ENCODE peak calls at places on chromosomes 13 and 19, in ten cellular contexts. O is BE2C, R is transverse colon, B is fibroblast of villous mesenchyme, V is Panc1, A is left lung, Z is GM23338, Q is PC-3, M is H1, Y is prostate gland. L is an unnamed sample.

GRCh38 chr19:13428352-13428751 is 77.9 kb downstream of the CACNA1A start:
- DNase-seq in O (peak; percentile 19), R (no peak), B (peak; percentile 2), V (no peak), A (no peak), Z (peak; percentile 73), Q (peak; percentile 79), M (peak; percentile 54), Y (no peak), L (no peak)

GRCh38 chr19:42281175-42282035 is 12.4 kb downstream of the CIC start:
- DNase-seq in O (peak; percentile 70), R (peak; percentile 47), B (peak; percentile 41), V (no peak), A (no peak), Z (peak; percentile 57), Q (no peak), M (peak; percentile 73), Y (peak; percentile 78), L (peak; percentile 88)

GRCh38 chr13:67951431-67951830 is 721.3 kb upstream of the PCDH9 start:
- DNase-seq in O (no peak), R (no peak), B (no peak), V (no peak), A (no peak), Z (no peak), Q (no peak), M (no peak), Y (no peak), L (no peak)

GRCh38 chr19:5691205-5691929 is 1.3 kb downstream of the RPL36 start:
- DNase-seq in O (peak; percentile 51), R (peak; percentile 78), B (peak; percentile 48), V (no peak), A (peak; percentile 84), Z (peak; percentile 47), Q (peak; percentile 48), M (no peak), Y (peak; percentile 62), L (peak; percentile 89)

GRCh38 chr19:9885077-9885552 is 50.0 kb downstream of the PIN1 start:
- DNase-seq in O (peak; percentile 26), R (no peak), B (peak; percentile 20), V (no peak), A (no peak), Z (peak; percentile 56), Q (peak; percentile 23), M (no peak), Y (no peak), L (no peak)

GRCh38 chr13:111974065-111974640 is 92.8 kb upstream of the SOX1 start:
- DNase-seq in O (no peak), R (no peak), B (no peak), V (no peak), A (no peak), Z (no peak), Q (no peak), M (no peak), Y (no peak), L (no peak)

GRCh38 chr19:4493929-4494690 is 22.0 kb downstream of the HDGFL2 start:
- DNase-seq in O (no peak), R (no peak), B (no peak), V (no peak), A (peak; percentile 73), Z (no peak), Q (no peak), M (no peak), Y (no peak), L (no peak)

GRCh38 chr13:113915786-113916329 is 52.0 kb upstream of the GAS6 start:
- DNase-seq in O (no peak), R (no peak), B (no peak), V (no peak), A (no peak), Z (no peak), Q (no peak), M (no peak), Y (peak; percentile 2), L (no peak)

GRCh38 chr13:30718661-30719520 is 16.5 kb upstream of the ALOX5AP start:
- DNase-seq in O (no peak), R (no peak), B (peak; percentile 89), V (peak; percentile 80), A (no peak), Z (no peak), Q (peak; percentile 91), M (no peak), Y (no peak), L (no peak)

GRCh38 chr13:24081388-24081787 is 79.1 kb upstream of the SPATA13 start:
- DNase-seq in O (no peak), R (no peak), B (no peak), V (no peak), A (no peak), Z (no peak), Q (no peak), M (no peak), Y (no peak), L (no peak)

GRCh38 chr13:21006141-21007005 is 55.0 kb downstream of the LATS2 start:
- DNase-seq in O (no peak), R (no peak), B (no peak), V (no peak), A (no peak), Z (no peak), Q (no peak), M (no peak), Y (no peak), L (no peak)

GRCh38 chr13:112072531-112073244 is 5.7 kb downstream of the SOX1 start:
- DNase-seq in O (no peak), R (no peak), B (no peak), V (no peak), A (peak; percentile 70), Z (peak; percentile 92), Q (no peak), M (peak; percentile 88), Y (no peak), L (no peak)

GRCh38 chr13:101415358-101416174 is 742 bp downstream of the NALCN start:
- DNase-seq in O (no peak), R (no peak), B (no peak), V (no peak), A (peak; percentile 56), Z (peak; percentile 17), Q (no peak), M (peak; percentile 54), Y (no peak), L (no peak)

GRCh38 chr19:1884719-1885334 is 469 bp downstream of the ABHD17A start:
- DNase-seq in O (no peak), R (no peak), B (no peak), V (no peak), A (peak; percentile 84), Z (no peak), Q (no peak), M (no peak), Y (no peak), L (peak; percentile 90)

GRCh38 chr19:45322311-45322710 is 364 bp downstream of the CKM start:
- DNase-seq in O (no peak), R (no peak), B (no peak), V (no peak), A (no peak), Z (no peak), Q (no peak), M (no peak), Y (no peak), L (no peak)

GRCh38 chr13:70894258-70894657 is 786.0 kb upstream of the KLHL1 start:
- DNase-seq in O (no peak), R (no peak), B (no peak), V (no peak), A (no peak), Z (peak; percentile 22), Q (no peak), M (no peak), Y (no peak), L (no peak)

GRCh38 chr19:19224852-19225494 is 13.2 kb downstream of the NCAN start:
- DNase-seq in O (no peak), R (peak; percentile 82), B (peak; percentile 79), V (no peak), A (peak; percentile 95), Z (peak; percentile 96), Q (peak; percentile 67), M (peak; percentile 91), Y (peak; percentile 26), L (peak; percentile 94)

GRCh38 chr13:28493740-28494536 is 990 bp downstream of the FLT1 start:
- DNase-seq in O (peak; percentile 19), R (no peak), B (peak; percentile 31), V (no peak), A (peak; percentile 82), Z (peak; percentile 59), Q (no peak), M (peak; percentile 72), Y (no peak), L (peak; percentile 78)

GRCh38 chr13:28494861-28495585 is at the start of gene FLT1:
- DNase-seq in O (peak; percentile 47), R (no peak), B (peak; percentile 86), V (no peak), A (peak; percentile 89), Z (peak; percentile 93), Q (no peak), M (peak; percentile 87), Y (no peak), L (peak; percentile 85)

GRCh38 chr13:28494537-28494860 is 429 bp downstream of the FLT1 start:
- DNase-seq in O (peak; percentile 19), R (no peak), B (no peak), V (no peak), A (peak; percentile 81), Z (no peak), Q (no peak), M (no peak), Y (no peak), L (no peak)

GRCh38 chr13:28497143-28497876 is 2.4 kb upstream of the FLT1 start:
- DNase-seq in O (no peak), R (no peak), B (peak; percentile 57), V (no peak), A (no peak), Z (no peak), Q (no peak), M (no peak), Y (no peak), L (no peak)

GRCh38 chr13:28495586-28496564 is 947 bp upstream of the FLT1 start:
- DNase-seq in O (no peak), R (no peak), B (peak; percentile 65), V (no peak), A (peak; percentile 61), Z (peak; percentile 31), Q (no peak), M (peak; percentile 56), Y (no peak), L (no peak)
- H3K4me3 ChIP-seq in O (peak overlapping the region; percentile 51), R (peak overlapping the region; percentile 43), B (peak overlapping the region; percentile 93), V (peak overlapping the region; percentile 11), A (peak overlapping the region; percentile 42), Z (peak overlapping the region; percentile 87), Q (no peak overlapping the region), M (peak overlapping the region; percentile 65), Y (peak overlapping the region; percentile 36), L (peak overlapping the region; percentile 80)

GRCh38 chr13:85567909-85568308 is 231.3 kb downstream of the SLITRK6 start:
- DNase-seq in O (no peak), R (no peak), B (no peak), V (no peak), A (no peak), Z (peak; percentile 62), Q (no peak), M (no peak), Y (no peak), L (no peak)
- TF ChIP-seq CTCF in O (no peak), R (no peak), B (no peak), V (no peak), A (no peak), Z (no peak), Q (no peak), M (no peak), Y (no peak), L (no peak)

GRCh38 chr13:43783820-43784219 is 3.0 kb downstream of the ENOX1 start:
- DNase-seq in O (peak; percentile 50), R (no peak), B (peak; percentile 23), V (no peak), A (no peak), Z (peak; percentile 66), Q (peak; percentile 42), M (no peak), Y (no peak), L (no peak)
- H3K4me3 ChIP-seq in O (no peak overlapping the region), R (no peak overlapping the region), B (no peak overlapping the region), V (no peak overlapping the region), A (no peak overlapping the region), Z (no peak overlapping the region), Q (no peak overlapping the region), M (no peak overlapping the region), Y (no peak overlapping the region), L (no peak overlapping the region)

GRCh38 chr13:39406688-39407087 is 196.3 kb downstream of the LHFPL6 start:
- DNase-seq in O (no peak), R (no peak), B (no peak), V (no peak), A (no peak), Z (peak; percentile 61), Q (peak; percentile 40), M (no peak), Y (no peak), L (no peak)
- TF ChIP-seq CTCF in O (no peak), R (no peak), B (no peak), V (peak; percentile 2), A (no peak), Z (peak; percentile 43), Q (peak; percentile 39), M (peak; percentile 39), Y (no peak), L (no peak)

L was measured in spleen.